ENCODE peak calls at places on chromosomes 5 and 9, in six cellular contexts. W, K, X, P, L and N are unnamed samples.

GRCh38 chr9:18745710-18746109 is 271.8 kb downstream of the ADAMTSL1 start:
- DNase-seq in X (no peak), L (no peak), K (no peak), W (no peak), P (no peak), N (no peak)

GRCh38 chr5:20538341-20538740 is 550.3 kb upstream of the CDH18 start:
- DNase-seq in L (no peak), W (no peak), K (no peak), P (no peak), X (no peak), N (no peak)

GRCh38 chr5:167920589-167920988 is 370.9 kb upstream of the WWC1 start:
- DNase-seq in X (no peak), L (no peak), W (no peak), P (no peak), K (peak; percentile 48), N (no peak)

GRCh38 chr5:98933446-98934072 is 4.8 kb upstream of the CHD1 start:
- DNase-seq in K (no peak), P (no peak), W (no peak), L (no peak), X (no peak), N (no peak)

GRCh38 chr9:15999422-16000339 is 446.8 kb downstream of the CCDC171 start:
- DNase-seq in W (no peak), K (peak; percentile 88), L (no peak), P (peak; percentile 99), X (no peak), N (no peak)

GRCh38 chr5:16736158-16736994 is 119.6 kb upstream of the RETREG1 start:
- DNase-seq in X (peak; percentile 71), W (peak; percentile 56), P (no peak), K (peak; percentile 80), L (peak; percentile 68), N (no peak)

GRCh38 chr9:127347831-127348699 is 48.9 kb upstream of the SLC2A8 start:
- DNase-seq in K (peak; percentile 36), L (no peak), P (peak; percentile 77), W (no peak), X (no peak), N (no peak)

GRCh38 chr5:167945542-167946384 is 345.7 kb upstream of the WWC1 start:
- DNase-seq in X (no peak), K (peak; percentile 95), W (no peak), P (peak; percentile 92), L (no peak), N (no peak)

GRCh38 chr5:141567513-141568117 is 51.2 kb downstream of the DIAPH1 start:
- DNase-seq in W (no peak), P (peak; percentile 22), K (no peak), L (no peak), X (no peak), N (no peak)

GRCh38 chr5:119255571-119256356 is 100.1 kb upstream of the TNFAIP8 start:
- DNase-seq in X (no peak), L (peak; percentile 85), W (peak; percentile 67), K (peak; percentile 35), P (peak; percentile 48), N (no peak)

GRCh38 chr5:138953370-138954256 is 78.5 kb upstream of the LRRTM2 start:
- DNase-seq in P (peak; percentile 66), W (no peak), K (no peak), L (peak; percentile 80), X (peak; percentile 86), N (no peak)

GRCh38 chr9:124800306-124801259 is 23.6 kb downstream of the OLFML2A start:
- DNase-seq in L (peak; percentile 31), P (peak; percentile 24), W (no peak), K (peak; percentile 52), X (peak; percentile 75), N (no peak)

GRCh38 chr9:6449645-6450044 is 36.6 kb downstream of the UHRF2 start:
- DNase-seq in W (no peak), K (peak; percentile 6), P (no peak), X (no peak), L (no peak), N (no peak)

GRCh38 chr5:157184117-157184516 is 3.5 kb downstream of the ITK start:
- DNase-seq in K (no peak), L (no peak), W (no peak), P (no peak), X (no peak), N (no peak)

GRCh38 chr5:64312496-64312895 is 146.9 kb downstream of the RNF180 start:
- DNase-seq in X (no peak), P (no peak), K (no peak), W (no peak), L (no peak), N (no peak)

GRCh38 chr5:124546643-124547042 is 199.8 kb downstream of the ZNF608 start:
- DNase-seq in P (peak; percentile 33), W (peak; percentile 28), X (no peak), K (peak; percentile 32), L (no peak), N (no peak)

GRCh38 chr5:69364414-69364813 is 4.9 kb downstream of the AK6 start:
- DNase-seq in W (no peak), X (no peak), L (no peak), P (peak; percentile 47), K (no peak), N (no peak)

GRCh38 chr9:126980231-126980630 is 65.6 kb downstream of the RALGPS1 start:
- DNase-seq in X (no peak), P (peak; percentile 54), L (no peak), W (no peak), K (no peak), N (no peak)

GRCh38 chr9:86747711-86748110 is 199.6 kb downstream of the GAS1 start:
- DNase-seq in X (no peak), L (no peak), K (no peak), W (no peak), P (no peak), N (no peak)

GRCh38 chr5:20556364-20556763 is 568.4 kb upstream of the CDH18 start:
- DNase-seq in W (no peak), P (peak; percentile 5), K (peak; percentile 39), X (no peak), L (no peak), N (no peak)

GRCh38 chr5:14286574-14287399 is 143.6 kb downstream of the TRIO start:
- DNase-seq in P (no peak), L (no peak), W (no peak), K (no peak), X (no peak), N (no peak)

GRCh38 chr5:90312027-90312426 is 97.5 kb downstream of the CETN3 start:
- DNase-seq in P (no peak), K (no peak), L (no peak), W (no peak), X (no peak), N (no peak)

GRCh38 chr5:109928046-109928445 is 238.3 kb downstream of the MAN2A1 start:
- DNase-seq in L (no peak), W (no peak), P (no peak), K (no peak), X (no peak), N (no peak)

GRCh38 chr9:75739884-75740611 is 150.4 kb upstream of the PCSK5 start:
- DNase-seq in P (no peak), K (no peak), W (no peak), L (no peak), X (no peak), N (no peak)

GRCh38 chr5:82422751-82423181 is 144.6 kb upstream of the RPS23 start:
- DNase-seq in W (no peak), X (peak; percentile 43), L (peak; percentile 9), K (no peak), P (peak; percentile 77), N (peak; percentile 40)

GRCh38 chr5:37208883-37209808 is 40.0 kb downstream of the CPLANE1 start:
- DNase-seq in X (no peak), L (no peak), P (peak; percentile 55), K (no peak), W (no peak), N (no peak)

GRCh38 chr5:86756839-86757238 is 139.1 kb downstream of the COX7C start:
- DNase-seq in P (no peak), K (no peak), X (no peak), L (no peak), W (no peak), N (no peak)
- TF ChIP-seq CTCF in P (no peak), K (no peak), X (no peak), L (no peak), W (no peak), N (no peak)

DNA sequence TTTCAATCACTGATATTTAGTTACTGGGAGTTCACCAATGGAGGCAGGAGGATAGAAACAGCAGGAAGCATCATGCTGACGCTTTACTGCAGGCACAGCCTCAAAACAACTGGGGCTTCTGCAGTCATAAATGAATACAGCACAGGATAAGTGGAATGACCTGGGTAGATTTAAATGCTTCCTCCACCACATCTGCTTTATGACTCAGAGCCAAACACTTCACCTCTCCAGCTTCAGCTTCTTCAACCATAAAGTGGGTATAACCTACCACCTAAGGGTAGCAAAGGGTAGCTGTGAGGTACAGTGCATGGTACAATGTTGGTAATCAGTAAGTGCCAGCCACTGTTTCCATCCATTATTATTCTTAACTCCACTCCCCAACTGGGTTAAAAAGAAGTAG is 28.4 kb downstream of the RASEF start:
- DNase-seq in W (no peak), L (no peak), K (peak; percentile 90), X (no peak), P (peak; percentile 25), N (no peak)
- TF ChIP-seq CTCF in W (no peak), L (no peak), K (peak; percentile 70), X (no peak), P (no peak), N (no peak)

GRCh38 chr9:128992995-128993394 is 35.1 kb downstream of the SH3GLB2 start:
- DNase-seq in W (peak; percentile 48), L (no peak), K (no peak), X (no peak), P (peak; percentile 16), N (no peak)
- TF ChIP-seq CTCF in W (no peak), L (no peak), K (peak; percentile 55), X (no peak), P (peak; percentile 26), N (no peak)

GRCh38 chr9:134167530-134167931 is 3.2 kb upstream of the RNU6ATAC start:
- DNase-seq in P (peak; percentile 12), X (no peak), L (no peak), W (no peak), K (no peak), N (no peak)

GRCh38 chr9:134169724-134170401 is 5.5 kb upstream of the RNU6ATAC start:
- DNase-seq in X (no peak), K (no peak), L (no peak), W (no peak), P (no peak), N (no peak)

GRCh38 chr9:134169166-134169565 is 4.8 kb upstream of the RNU6ATAC start:
- DNase-seq in W (no peak), L (no peak), P (no peak), X (no peak), K (no peak), N (no peak)

GRCh38 chr9:134170525-134171315 is 6.4 kb upstream of the RNU6ATAC start:
- DNase-seq in W (no peak), L (no peak), X (no peak), K (no peak), P (no peak), N (no peak)

DNA sequence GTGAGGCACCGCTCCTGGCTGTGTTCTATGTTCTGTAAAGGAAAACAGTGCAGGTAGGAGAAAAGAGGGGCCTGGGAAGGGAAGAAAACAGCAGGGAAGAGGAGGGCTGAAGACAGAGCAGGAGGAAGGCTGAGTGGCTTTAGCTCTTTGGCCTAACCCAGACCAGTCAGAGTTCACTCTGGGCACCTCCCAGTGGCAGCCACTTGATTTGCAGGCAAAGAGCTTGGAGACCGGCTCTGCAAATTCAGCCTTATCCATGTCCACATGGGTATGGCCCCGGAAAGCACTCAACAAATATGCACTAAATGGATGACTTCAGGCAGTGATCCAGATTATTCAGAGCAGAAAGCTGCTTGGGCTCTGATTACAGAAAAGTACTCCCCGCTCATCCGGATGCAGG is 4.4 kb upstream of the RNU6ATAC start:
- DNase-seq in P (no peak), K (no peak), X (no peak), W (peak; percentile 44), L (no peak), N (no peak)
- TF ChIP-seq CTCF in P (no peak), K (peak; percentile 21), X (no peak), W (no peak), L (no peak), N (no peak)